ENCODE peak calls at places on chromosomes 4 and X, in four cellular contexts. W is GM13977, Z is tibial nerve, B is memory B cell. E is an unnamed sample.

GRCh38 chr4:83109480-83110221 is 4.9 kb downstream of the PLAC8 start:
- DNase-seq in W (peak; percentile 32), Z (no peak), B (peak; percentile 57), E (no peak)

GRCh38 chr4:31461425-31461824 is 741.3 kb downstream of the PCDH7 start:
- DNase-seq in W (no peak), Z (no peak), B (no peak), E (no peak)

GRCh38 chrX:154750301-154751120 is at the start of gene GAB3:
- DNase-seq in W (peak; percentile 47), Z (no peak), B (peak; percentile 56), E (peak; percentile 66)

GRCh38 chr4:67721770-67722597 is 21.0 kb upstream of the UBA6 start:
- DNase-seq in W (no peak), Z (no peak), B (no peak), E (no peak)

GRCh38 chr4:177673980-177674504 is 231.8 kb upstream of the AGA start:
- DNase-seq in W (no peak), Z (no peak), B (no peak), E (no peak)

GRCh38 chrX:71615954-71616353 is 2.4 kb downstream of the CXCR3 start:
- DNase-seq in W (no peak), Z (no peak), B (no peak), E (no peak)

GRCh38 chr4:109699553-109700225 is 3.6 kb downstream of the CASP6 start:
- DNase-seq in W (no peak), Z (no peak), B (no peak), E (no peak)

GRCh38 chr4:118904418-118904817 is 15.8 kb downstream of the SYNPO2 start:
- DNase-seq in W (no peak), Z (no peak), B (no peak), E (no peak)

GRCh38 chr4:81650871-81651270 is 179.2 kb upstream of the RASGEF1B start:
- DNase-seq in W (no peak), Z (no peak), B (no peak), E (no peak)

GRCh38 chr4:186727977-186728519 is 4.4 kb upstream of the FAT1 start:
- DNase-seq in W (no peak), Z (no peak), B (no peak), E (no peak)

GRCh38 chr4:132003593-132003992 is 1145.5 kb upstream of the PCDH10 start:
- DNase-seq in W (no peak), Z (no peak), B (no peak), E (no peak)

GRCh38 chr4:144709793-144710525 is 64.0 kb downstream of the HHIP start:
- DNase-seq in W (no peak), Z (no peak), B (no peak), E (no peak)

GRCh38 chrX:1062351-1062750 is 150.1 kb downstream of the CRLF2 start:
- DNase-seq in W (no peak), Z (no peak), B (no peak), E (peak; percentile 64)

GRCh38 chr4:1723131-1723801 is 1.9 kb downstream of the TACC3 start:
- DNase-seq in W (peak; percentile 46), Z (no peak), B (peak; percentile 59), E (no peak)